ENCODE peak calls at places on chromosomes 6 and 20, in four cellular contexts. One of them, this sample, is unnamed.

GRCh38 chr6:108559097-108559883 is 1.4 kb upstream of the FOXO3 start:
- DNase-seq in IMR-90: peak
- DNase-seq in H9: peak
- DNase-seq in mesendoderm: peak
- DNase-seq in this sample: no peak

GRCh38 chr20:1085515-1086272 is 32.7 kb upstream of the PSMF1 start:
- DNase-seq in IMR-90: no peak
- DNase-seq in H9: no peak
- DNase-seq in mesendoderm: no peak
- DNase-seq in this sample: no peak

GRCh38 chr6:144104898-144105487 is 9.6 kb upstream of the SF3B5 start:
- DNase-seq in IMR-90: peak
- DNase-seq in H9: no peak
- DNase-seq in mesendoderm: peak
- DNase-seq in this sample: no peak

GRCh38 chr6:117512056-117512828 is 29.8 kb downstream of the DCBLD1 start:
- DNase-seq in IMR-90: no peak
- DNase-seq in H9: no peak
- DNase-seq in mesendoderm: no peak
- DNase-seq in this sample: no peak

GRCh38 chr6:160041608-160042007 is 72.7 kb downstream of the IGF2R start:
- DNase-seq in IMR-90: peak
- DNase-seq in H9: no peak
- DNase-seq in mesendoderm: no peak
- DNase-seq in this sample: no peak

GRCh38 chr6:38155144-38155543 is 335.6 kb downstream of the ZFAND3 start:
- DNase-seq in IMR-90: peak
- DNase-seq in H9: no peak
- DNase-seq in mesendoderm: no peak
- DNase-seq in this sample: no peak

GRCh38 chr20:51195419-51195901 is 172.6 kb upstream of the KCNG1 start:
- DNase-seq in IMR-90: peak
- DNase-seq in H9: no peak
- DNase-seq in mesendoderm: no peak
- DNase-seq in this sample: no peak

GRCh38 chr6:22025468-22026159 is 271.2 kb downstream of the PRL start:
- DNase-seq in IMR-90: peak
- DNase-seq in H9: peak
- DNase-seq in mesendoderm: peak
- DNase-seq in this sample: peak

GRCh38 chr6:24357336-24358218 is at the start of gene DCDC2:
- DNase-seq in IMR-90: no peak
- DNase-seq in H9: peak
- DNase-seq in mesendoderm: no peak
- DNase-seq in this sample: peak

GRCh38 chr20:62258499-62259293 is 20.4 kb downstream of the OSBPL2 start:
- DNase-seq in IMR-90: peak
- DNase-seq in H9: no peak
- DNase-seq in mesendoderm: no peak
- DNase-seq in this sample: no peak

GRCh38 chr6:126923807-126924206 is 194.7 kb upstream of the RSPO3 start:
- DNase-seq in IMR-90: peak
- DNase-seq in H9: no peak
- DNase-seq in mesendoderm: no peak
- DNase-seq in this sample: no peak

GRCh38 chr6:159170999-159171712 is 2.0 kb downstream of the FNDC1 start:
- DNase-seq in IMR-90: peak
- DNase-seq in H9: no peak
- DNase-seq in mesendoderm: no peak
- DNase-seq in this sample: no peak

GRCh38 chr20:17570347-17571152 is 675 bp downstream of the DSTN start:
- DNase-seq in IMR-90: peak
- DNase-seq in H9: peak
- DNase-seq in mesendoderm: peak
- DNase-seq in this sample: peak

GRCh38 chr20:59598625-59599310 is 5.6 kb upstream of the PHACTR3 start:
- DNase-seq in IMR-90: no peak
- DNase-seq in H9: peak
- DNase-seq in mesendoderm: peak
- DNase-seq in this sample: no peak

GRCh38 chr20:23285536-23285935 is 65.1 kb upstream of the NXT1 start:
- DNase-seq in IMR-90: no peak
- DNase-seq in H9: no peak
- DNase-seq in mesendoderm: no peak
- DNase-seq in this sample: no peak

GRCh38 chr20:41599699-41600104 is 18.5 kb downstream of the CHD6 start:
- DNase-seq in IMR-90: no peak
- DNase-seq in H9: no peak
- DNase-seq in mesendoderm: no peak
- DNase-seq in this sample: no peak

GRCh38 chr6:133495205-133495903 is 254.2 kb downstream of the EYA4 start:
- DNase-seq in IMR-90: no peak
- DNase-seq in H9: no peak
- DNase-seq in mesendoderm: no peak
- DNase-seq in this sample: no peak

GRCh38 chr6:129184324-129184723 is 301.4 kb downstream of the LAMA2 start:
- DNase-seq in IMR-90: no peak
- DNase-seq in H9: no peak
- DNase-seq in mesendoderm: no peak
- DNase-seq in this sample: no peak

GRCh38 chr6:129177801-129178200 is 294.9 kb downstream of the LAMA2 start:
- DNase-seq in IMR-90: no peak
- DNase-seq in H9: no peak
- DNase-seq in mesendoderm: no peak
- DNase-seq in this sample: no peak

GRCh38 chr6:129183681-129184216 is 300.8 kb downstream of the LAMA2 start:
- DNase-seq in IMR-90: peak
- DNase-seq in H9: no peak
- DNase-seq in mesendoderm: no peak
- DNase-seq in this sample: no peak

GRCh38 chr6:129183039-129183438 is 300.1 kb downstream of the LAMA2 start:
- DNase-seq in IMR-90: no peak
- DNase-seq in H9: no peak
- DNase-seq in mesendoderm: no peak
- DNase-seq in this sample: no peak

DNA sequence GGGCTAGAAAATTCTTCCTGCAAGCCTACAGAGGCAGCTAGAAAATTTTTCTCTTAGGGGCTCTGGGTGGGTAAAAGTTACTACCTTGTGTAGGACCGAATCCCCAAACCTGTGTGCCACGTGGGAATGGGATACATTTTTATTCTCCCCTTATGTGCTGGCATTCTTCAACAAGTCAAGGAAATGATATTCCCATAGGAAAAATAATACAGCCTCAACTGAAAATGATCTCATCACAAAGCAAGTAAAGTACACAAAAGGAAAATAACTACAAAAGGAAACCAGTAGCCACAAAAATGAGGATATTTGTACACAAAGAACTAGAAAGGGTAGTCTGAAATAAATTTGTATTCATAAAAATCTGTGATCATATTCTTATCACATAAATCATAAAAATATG is 298.1 kb downstream of the LAMA2 start:
- DNase-seq in IMR-90: no peak
- DNase-seq in H9: no peak
- DNase-seq in mesendoderm: no peak
- DNase-seq in this sample: no peak
- H4K5ac ChIP-seq in IMR-90: no peak
- H4K5ac ChIP-seq in H9: no peak
- H4K5ac ChIP-seq in mesendoderm: no peak
- H4K5ac ChIP-seq in this sample: no peak

DNA sequence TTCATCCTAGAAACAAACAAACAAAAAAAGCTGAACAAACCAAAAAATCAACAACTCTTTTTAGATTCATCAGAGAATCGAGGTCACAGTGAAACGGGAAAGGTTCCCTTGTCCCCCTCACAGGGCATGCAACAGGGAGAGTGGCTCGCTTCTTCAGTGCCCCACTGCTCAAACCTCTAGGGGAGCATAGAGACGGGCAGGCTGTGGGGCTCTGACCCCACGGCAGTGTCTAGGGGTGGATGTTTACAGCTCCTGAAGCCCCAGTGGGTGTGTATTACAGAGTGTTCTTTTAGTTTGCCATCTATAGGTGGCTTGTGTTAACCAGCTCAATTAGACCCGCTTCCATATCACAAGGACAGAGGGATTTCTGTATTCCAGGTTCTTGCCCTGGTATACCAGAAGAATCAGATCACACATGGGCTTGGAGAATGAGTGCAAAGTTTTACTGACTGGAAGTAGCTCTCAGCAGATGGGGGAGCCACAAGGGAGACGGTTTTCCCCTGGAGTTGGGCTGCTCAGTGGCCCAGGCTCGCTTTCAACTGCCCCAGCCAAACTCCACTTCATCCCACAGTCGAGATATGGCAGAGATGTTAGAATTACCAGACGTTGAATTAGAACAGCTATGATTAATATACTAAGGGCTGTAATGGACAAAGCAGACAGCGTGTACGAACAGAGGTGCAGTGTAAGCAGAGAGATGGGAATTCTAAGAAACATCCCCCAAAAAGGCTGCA is 192.6 kb upstream of the CST7 start:
- DNase-seq in IMR-90: no peak
- DNase-seq in H9: peak
- DNase-seq in mesendoderm: no peak
- DNase-seq in this sample: no peak
- H4K5ac ChIP-seq in IMR-90: no peak
- H4K5ac ChIP-seq in H9: no peak
- H4K5ac ChIP-seq in mesendoderm: no peak
- H4K5ac ChIP-seq in this sample: no peak

DNA sequence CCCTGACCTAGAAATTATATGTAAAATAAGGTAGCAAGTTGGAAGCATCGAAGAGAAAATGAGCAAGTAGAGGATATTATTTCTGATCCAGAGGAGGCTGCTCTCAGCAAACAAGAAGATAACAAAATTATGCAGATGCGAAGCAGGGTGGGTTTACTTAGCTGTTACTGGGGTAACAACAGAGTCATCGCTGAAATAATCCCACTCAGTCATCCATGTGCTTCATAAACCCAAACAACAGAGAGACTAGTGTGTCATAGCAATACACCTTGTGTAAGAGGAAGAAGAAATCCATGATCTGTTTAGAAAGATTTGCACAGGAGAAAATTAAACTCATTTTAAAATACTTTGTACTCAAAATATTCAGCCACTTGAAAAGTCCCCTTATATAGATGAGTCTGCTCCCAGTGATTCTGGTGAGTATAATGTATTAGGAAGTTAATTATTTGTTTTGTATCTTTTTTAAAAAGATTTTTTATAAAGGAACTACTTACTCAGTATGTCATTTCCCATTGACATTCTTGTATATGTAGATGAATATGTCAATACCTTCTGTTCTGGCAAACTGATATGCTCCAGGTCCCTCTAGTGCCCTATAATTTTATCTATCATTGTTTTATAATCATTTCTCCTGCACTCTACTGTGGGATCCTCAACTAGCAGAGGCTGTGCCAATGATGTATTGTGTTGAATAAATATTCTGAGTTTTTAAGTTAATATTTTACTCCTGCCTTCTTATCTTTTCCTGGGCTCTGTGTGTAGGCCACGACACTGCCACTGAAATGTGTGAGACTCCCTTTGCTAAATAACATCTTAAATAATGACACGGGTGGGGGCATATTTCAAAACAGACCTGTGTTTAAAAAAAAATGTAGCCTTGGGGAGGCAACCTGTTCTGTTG is 8.6 kb upstream of the HIVEP2 start:
- DNase-seq in IMR-90: no peak
- DNase-seq in H9: no peak
- DNase-seq in mesendoderm: no peak
- DNase-seq in this sample: no peak
- H4K5ac ChIP-seq in IMR-90: no peak
- H4K5ac ChIP-seq in H9: no peak
- H4K5ac ChIP-seq in mesendoderm: no peak
- H4K5ac ChIP-seq in this sample: no peak

GRCh38 chr6:119728935-119729334 is 379.4 kb upstream of the MAN1A1 start:
- DNase-seq in IMR-90: no peak
- DNase-seq in H9: no peak
- DNase-seq in mesendoderm: no peak
- DNase-seq in this sample: no peak
- H4K5ac ChIP-seq in IMR-90: no peak
- H4K5ac ChIP-seq in H9: no peak
- H4K5ac ChIP-seq in mesendoderm: no peak
- H4K5ac ChIP-seq in this sample: no peak

DNA sequence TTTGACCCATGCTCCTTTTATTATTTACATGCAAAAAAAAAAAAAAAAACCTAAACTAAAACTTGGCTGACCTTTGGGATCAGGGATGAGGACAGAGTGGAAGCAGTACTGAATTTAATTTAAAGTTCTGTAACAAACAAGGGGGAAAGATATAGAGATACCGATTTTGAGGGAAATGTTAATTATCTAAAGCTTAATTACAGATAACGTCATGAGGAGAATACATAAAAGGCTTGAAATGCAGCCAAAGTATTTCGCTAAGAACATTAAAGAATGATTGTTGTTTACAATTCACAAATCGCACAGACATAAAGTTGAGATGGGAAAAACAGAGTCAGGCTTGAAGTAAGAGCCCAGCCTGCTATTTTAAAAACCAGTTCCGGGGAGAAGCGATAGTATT is 208.1 kb upstream of the SASH1 start:
- DNase-seq in IMR-90: no peak
- DNase-seq in H9: no peak
- DNase-seq in mesendoderm: no peak
- DNase-seq in this sample: no peak
- H4K5ac ChIP-seq in IMR-90: no peak
- H4K5ac ChIP-seq in H9: no peak
- H4K5ac ChIP-seq in mesendoderm: no peak
- H4K5ac ChIP-seq in this sample: no peak

GRCh38 chr6:33677153-33677660 is 34.3 kb downstream of the UQCC2 start:
- DNase-seq in IMR-90: peak
- DNase-seq in H9: no peak
- DNase-seq in mesendoderm: no peak
- DNase-seq in this sample: no peak

GRCh38 chr6:33678246-33678931 is 33.1 kb downstream of the UQCC2 start:
- DNase-seq in IMR-90: no peak
- DNase-seq in H9: no peak
- DNase-seq in mesendoderm: no peak
- DNase-seq in this sample: no peak

GRCh38 chr6:33678932-33679478 is 32.5 kb downstream of the UQCC2 start:
- DNase-seq in IMR-90: no peak
- DNase-seq in H9: no peak
- DNase-seq in mesendoderm: no peak
- DNase-seq in this sample: no peak

GRCh38 chr6:33676416-33677152 is 34.9 kb downstream of the UQCC2 start:
- DNase-seq in IMR-90: no peak
- DNase-seq in H9: no peak
- DNase-seq in mesendoderm: no peak
- DNase-seq in this sample: no peak

DNA sequence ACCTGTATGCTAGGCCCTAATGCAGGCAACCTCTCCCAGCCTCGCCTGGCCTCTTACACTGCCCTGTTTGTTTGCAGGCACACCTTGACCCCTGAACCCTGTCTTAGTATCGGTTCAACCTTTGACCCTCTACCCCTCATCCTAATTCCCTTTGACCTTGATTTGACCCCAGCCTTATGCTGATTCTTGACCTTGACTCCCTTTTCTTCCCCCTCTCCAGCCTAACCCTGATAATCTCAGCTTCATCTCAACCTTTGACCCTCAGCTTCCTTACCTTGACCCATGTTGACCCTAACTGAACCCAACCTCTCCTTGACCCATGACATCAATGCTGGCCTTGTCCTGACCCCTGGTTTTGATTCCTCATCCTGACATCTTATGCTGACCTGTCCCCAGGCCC is 33.8 kb downstream of the UQCC2 start:
- DNase-seq in IMR-90: no peak
- DNase-seq in H9: no peak
- DNase-seq in mesendoderm: no peak
- DNase-seq in this sample: no peak
- H4K5ac ChIP-seq in IMR-90: no peak
- H4K5ac ChIP-seq in H9: no peak
- H4K5ac ChIP-seq in mesendoderm: no peak
- H4K5ac ChIP-seq in this sample: no peak

This sample was measured in H1.